ENCODE peak calls at places on chromosomes 16 and 17, in six cellular contexts. One of them, this sample, is unnamed.

GRCh38 chr16:59210955-59211541 is 476.9 kb upstream of the GOT2 start:
- DNase-seq in AG04449: peak
- DNase-seq in kidney: no peak
- DNase-seq in upper lobe of right lung: no peak
- DNase-seq in dorsolateral prefrontal cortex: no peak
- DNase-seq in A673: no peak
- DNase-seq in this sample: peak

GRCh38 chr16:17776465-17776864 is 305.7 kb upstream of the XYLT1 start:
- DNase-seq in AG04449: no peak
- DNase-seq in kidney: no peak
- DNase-seq in upper lobe of right lung: no peak
- DNase-seq in dorsolateral prefrontal cortex: no peak
- DNase-seq in A673: no peak
- DNase-seq in this sample: no peak

GRCh38 chr16:28012031-28012445 is 51.5 kb downstream of the GSG1L start:
- DNase-seq in AG04449: no peak
- DNase-seq in kidney: no peak
- DNase-seq in upper lobe of right lung: no peak
- DNase-seq in dorsolateral prefrontal cortex: no peak
- DNase-seq in A673: peak
- DNase-seq in this sample: no peak

GRCh38 chr17:76511562-76512365 is 10.5 kb upstream of the RHBDF2 start:
- DNase-seq in AG04449: no peak
- DNase-seq in kidney: no peak
- DNase-seq in upper lobe of right lung: no peak
- DNase-seq in dorsolateral prefrontal cortex: no peak
- DNase-seq in A673: no peak
- DNase-seq in this sample: peak

GRCh38 chr16:82136956-82137818 is 32.8 kb downstream of the MPHOSPH6 start:
- DNase-seq in AG04449: no peak
- DNase-seq in kidney: no peak
- DNase-seq in upper lobe of right lung: no peak
- DNase-seq in dorsolateral prefrontal cortex: no peak
- DNase-seq in A673: no peak
- DNase-seq in this sample: peak

GRCh38 chr17:61391595-61392291 is 7.9 kb upstream of the TBX2 start:
- DNase-seq in AG04449: no peak
- DNase-seq in kidney: no peak
- DNase-seq in upper lobe of right lung: no peak
- DNase-seq in dorsolateral prefrontal cortex: no peak
- DNase-seq in A673: no peak
- DNase-seq in this sample: no peak

GRCh38 chr17:82879241-82879640 is 39.4 kb upstream of the ZNF750 start:
- DNase-seq in AG04449: no peak
- DNase-seq in kidney: peak
- DNase-seq in upper lobe of right lung: no peak
- DNase-seq in dorsolateral prefrontal cortex: no peak
- DNase-seq in A673: no peak
- DNase-seq in this sample: no peak

GRCh38 chr17:28570716-28571254 is 539 bp downstream of the PIGS start:
- DNase-seq in AG04449: no peak
- DNase-seq in kidney: peak
- DNase-seq in upper lobe of right lung: no peak
- DNase-seq in dorsolateral prefrontal cortex: peak
- DNase-seq in A673: peak
- DNase-seq in this sample: no peak

GRCh38 chr17:11999715-12000114 is 2.4 kb upstream of the ZNF18 start:
- DNase-seq in AG04449: no peak
- DNase-seq in kidney: no peak
- DNase-seq in upper lobe of right lung: no peak
- DNase-seq in dorsolateral prefrontal cortex: no peak
- DNase-seq in A673: no peak
- DNase-seq in this sample: no peak

GRCh38 chr17:41913798-41914197 is 5.0 kb downstream of the ACLY start:
- DNase-seq in AG04449: no peak
- DNase-seq in kidney: no peak
- DNase-seq in upper lobe of right lung: no peak
- DNase-seq in dorsolateral prefrontal cortex: no peak
- DNase-seq in A673: peak
- DNase-seq in this sample: peak

GRCh38 chr17:41912925-41913324 is 5.8 kb downstream of the ACLY start:
- DNase-seq in AG04449: no peak
- DNase-seq in kidney: no peak
- DNase-seq in upper lobe of right lung: no peak
- DNase-seq in dorsolateral prefrontal cortex: no peak
- DNase-seq in A673: no peak
- DNase-seq in this sample: no peak

GRCh38 chr17:41915020-41915419 is 3.7 kb downstream of the ACLY start:
- DNase-seq in AG04449: no peak
- DNase-seq in kidney: no peak
- DNase-seq in upper lobe of right lung: no peak
- DNase-seq in dorsolateral prefrontal cortex: no peak
- DNase-seq in A673: no peak
- DNase-seq in this sample: no peak

GRCh38 chr17:41915566-41915965 is 3.2 kb downstream of the ACLY start:
- DNase-seq in AG04449: no peak
- DNase-seq in kidney: no peak
- DNase-seq in upper lobe of right lung: no peak
- DNase-seq in dorsolateral prefrontal cortex: no peak
- DNase-seq in A673: no peak
- DNase-seq in this sample: no peak

GRCh38 chr17:41914358-41914766 is 4.4 kb downstream of the ACLY start:
- DNase-seq in AG04449: no peak
- DNase-seq in kidney: no peak
- DNase-seq in upper lobe of right lung: no peak
- DNase-seq in dorsolateral prefrontal cortex: no peak
- DNase-seq in A673: no peak
- DNase-seq in this sample: peak
- H3K4me3 ChIP-seq in AG04449: no peak
- H3K4me3 ChIP-seq in kidney: no peak
- H3K4me3 ChIP-seq in upper lobe of right lung: no peak
- H3K4me3 ChIP-seq in dorsolateral prefrontal cortex: no peak
- H3K4me3 ChIP-seq in A673: no peak
- H3K4me3 ChIP-seq in this sample: peak

GRCh38 chr17:7838291-7839075 is 4.5 kb downstream of the KDM6B start:
- DNase-seq in AG04449: no peak
- DNase-seq in kidney: peak
- DNase-seq in upper lobe of right lung: no peak
- DNase-seq in dorsolateral prefrontal cortex: no peak
- DNase-seq in A673: peak
- DNase-seq in this sample: peak
- TF ChIP-seq CTCF in AG04449: no peak
- TF ChIP-seq CTCF in kidney: no peak
- TF ChIP-seq CTCF in upper lobe of right lung: no peak
- TF ChIP-seq CTCF in dorsolateral prefrontal cortex: no peak
- TF ChIP-seq CTCF in A673: no peak
- TF ChIP-seq CTCF in this sample: no peak

DNA sequence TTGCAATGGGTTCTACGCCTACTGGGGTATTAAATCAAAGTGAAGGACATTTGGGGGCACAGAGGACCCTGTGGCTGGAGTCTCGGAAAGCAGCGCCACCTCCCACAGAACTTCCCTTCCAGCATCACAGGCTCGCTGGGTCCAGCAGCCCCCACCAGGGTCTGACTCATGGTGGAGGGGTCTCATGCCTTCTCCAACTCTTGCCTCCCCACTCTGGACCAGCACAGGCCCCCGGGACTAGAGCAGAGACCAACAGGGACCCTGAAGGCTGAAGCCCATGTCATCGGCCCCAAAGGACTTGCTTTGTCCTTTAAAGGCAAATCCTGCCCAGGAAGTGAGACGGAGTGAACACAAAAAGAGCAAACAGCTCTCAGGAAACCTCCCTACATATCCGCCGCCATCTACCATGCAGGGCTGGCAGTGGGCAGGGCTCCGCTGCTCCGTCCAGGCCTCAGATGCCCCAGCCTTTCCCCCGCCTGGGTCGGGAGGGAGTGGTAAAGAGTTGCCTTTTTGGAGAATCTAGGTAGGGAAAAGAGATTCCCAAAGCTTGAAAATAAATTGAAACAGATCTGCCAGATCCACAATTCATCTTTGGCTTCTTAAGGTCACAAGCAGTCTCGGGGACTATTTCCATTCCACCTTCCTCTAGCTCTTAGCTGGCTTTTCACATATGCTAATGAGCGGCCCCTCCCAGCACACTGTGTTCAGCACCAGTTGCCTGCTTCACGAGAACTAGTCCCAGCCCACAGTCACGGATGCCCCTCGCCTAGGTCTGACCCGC is 2.1 kb upstream of the GPRC5C start:
- DNase-seq in AG04449: no peak
- DNase-seq in kidney: peak
- DNase-seq in upper lobe of right lung: peak
- DNase-seq in dorsolateral prefrontal cortex: no peak
- DNase-seq in A673: no peak
- DNase-seq in this sample: no peak
- H3K4me3 ChIP-seq in AG04449: no peak
- H3K4me3 ChIP-seq in kidney: peak
- H3K4me3 ChIP-seq in upper lobe of right lung: peak
- H3K4me3 ChIP-seq in dorsolateral prefrontal cortex: peak
- H3K4me3 ChIP-seq in A673: no peak
- H3K4me3 ChIP-seq in this sample: no peak

GRCh38 chr16:78098087-78098486 is 1.4 kb upstream of the WWOX start:
- DNase-seq in AG04449: no peak
- DNase-seq in kidney: no peak
- DNase-seq in upper lobe of right lung: no peak
- DNase-seq in dorsolateral prefrontal cortex: no peak
- DNase-seq in A673: peak
- DNase-seq in this sample: no peak

GRCh38 chr16:78098544-78099371 is 696 bp upstream of the WWOX start:
- DNase-seq in AG04449: no peak
- DNase-seq in kidney: no peak
- DNase-seq in upper lobe of right lung: no peak
- DNase-seq in dorsolateral prefrontal cortex: no peak
- DNase-seq in A673: no peak
- DNase-seq in this sample: no peak

GRCh38 chr16:78102122-78102660 is 2.7 kb downstream of the WWOX start:
- DNase-seq in AG04449: no peak
- DNase-seq in kidney: no peak
- DNase-seq in upper lobe of right lung: no peak
- DNase-seq in dorsolateral prefrontal cortex: no peak
- DNase-seq in A673: no peak
- DNase-seq in this sample: no peak

GRCh38 chr16:78099372-78100161 is at the start of gene WWOX:
- DNase-seq in AG04449: peak
- DNase-seq in kidney: peak
- DNase-seq in upper lobe of right lung: peak
- DNase-seq in dorsolateral prefrontal cortex: peak
- DNase-seq in A673: peak
- DNase-seq in this sample: peak

DNA sequence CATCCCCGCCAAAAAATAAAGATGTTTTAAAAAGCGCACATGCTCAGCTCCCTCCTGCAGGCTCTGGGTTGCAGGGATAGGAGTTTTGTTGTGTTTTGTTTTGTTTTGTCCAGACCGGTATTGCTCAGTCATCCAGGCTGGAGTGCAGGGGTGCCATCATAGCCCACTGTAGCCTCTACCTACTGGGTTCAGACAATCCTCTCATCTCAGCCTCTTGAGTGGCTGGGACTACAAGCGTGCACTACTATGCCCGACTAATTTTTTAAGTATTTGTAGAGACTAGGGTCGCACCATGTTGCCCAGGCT is 661 bp downstream of the WWOX start:
- DNase-seq in AG04449: no peak
- DNase-seq in kidney: no peak
- DNase-seq in upper lobe of right lung: no peak
- DNase-seq in dorsolateral prefrontal cortex: no peak
- DNase-seq in A673: no peak
- DNase-seq in this sample: no peak
- TF ChIP-seq CTCF in AG04449: no peak
- TF ChIP-seq CTCF in kidney: no peak
- TF ChIP-seq CTCF in upper lobe of right lung: no peak
- TF ChIP-seq CTCF in dorsolateral prefrontal cortex: no peak
- TF ChIP-seq CTCF in A673: no peak
- TF ChIP-seq CTCF in this sample: no peak

GRCh38 chr16:84597518-84598390 is 20.1 kb downstream of the COTL1 start:
- DNase-seq in AG04449: no peak
- DNase-seq in kidney: no peak
- DNase-seq in upper lobe of right lung: no peak
- DNase-seq in dorsolateral prefrontal cortex: no peak
- DNase-seq in A673: no peak
- DNase-seq in this sample: no peak

GRCh38 chr16:84598391-84598750 is 19.5 kb downstream of the COTL1 start:
- DNase-seq in AG04449: no peak
- DNase-seq in kidney: no peak
- DNase-seq in upper lobe of right lung: no peak
- DNase-seq in dorsolateral prefrontal cortex: no peak
- DNase-seq in A673: no peak
- DNase-seq in this sample: no peak

GRCh38 chr16:84596801-84597517 is 20.9 kb downstream of the COTL1 start:
- DNase-seq in AG04449: no peak
- DNase-seq in kidney: no peak
- DNase-seq in upper lobe of right lung: no peak
- DNase-seq in dorsolateral prefrontal cortex: no peak
- DNase-seq in A673: no peak
- DNase-seq in this sample: no peak

GRCh38 chr16:84600343-84601229 is 17.3 kb downstream of the COTL1 start:
- DNase-seq in AG04449: no peak
- DNase-seq in kidney: no peak
- DNase-seq in upper lobe of right lung: no peak
- DNase-seq in dorsolateral prefrontal cortex: no peak
- DNase-seq in A673: peak
- DNase-seq in this sample: peak

DNA sequence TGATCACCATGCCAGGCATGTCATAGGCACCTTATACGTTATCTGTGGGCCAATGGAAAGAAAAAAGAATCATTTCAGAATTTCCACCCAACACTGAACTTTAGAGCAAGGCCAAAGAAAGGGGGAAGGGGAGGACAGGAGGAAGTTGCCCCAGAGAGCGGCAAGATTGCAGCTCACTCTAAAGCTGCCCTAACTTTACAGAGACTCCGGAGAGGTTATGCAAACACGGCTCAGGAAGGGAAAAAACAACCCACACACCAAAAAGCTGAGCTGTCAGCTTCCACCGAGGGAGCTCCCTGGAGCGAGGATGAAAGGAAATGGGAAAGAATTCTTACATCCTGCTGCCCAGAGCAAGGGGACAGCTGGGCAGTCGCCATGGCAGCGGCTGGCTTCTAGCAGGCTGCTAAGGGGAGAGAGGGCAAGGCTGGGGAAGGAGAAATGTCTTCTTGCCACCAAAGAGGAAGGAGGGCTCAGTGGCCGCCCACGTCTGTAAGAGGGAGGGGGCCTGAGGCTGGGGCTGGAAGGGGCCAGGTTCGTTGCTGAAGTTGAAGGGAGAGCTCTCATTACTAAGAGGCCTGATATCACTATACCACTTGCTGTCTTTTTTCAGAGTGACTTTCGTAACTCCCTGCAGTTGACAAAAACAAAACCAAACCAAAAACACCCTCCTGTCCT is 18.2 kb downstream of the COTL1 start:
- DNase-seq in AG04449: peak
- DNase-seq in kidney: peak
- DNase-seq in upper lobe of right lung: peak
- DNase-seq in dorsolateral prefrontal cortex: peak
- DNase-seq in A673: peak
- DNase-seq in this sample: peak
- H3K4me3 ChIP-seq in AG04449: peak
- H3K4me3 ChIP-seq in kidney: no peak
- H3K4me3 ChIP-seq in upper lobe of right lung: peak
- H3K4me3 ChIP-seq in dorsolateral prefrontal cortex: peak
- H3K4me3 ChIP-seq in A673: peak
- H3K4me3 ChIP-seq in this sample: peak

This sample was measured in fibroblast of the aortic adventitia.